ENCODE peak calls at places on chromosomes 1 and 21, in seven cellular contexts. X, P, H, Y, Z, J and R are unnamed samples. For H3K4me1, the result is how much of the 10 kb centered on the place peaks cover.

GRCh38 chr1:206555473-206555935 is 48.2 kb downstream of the RASSF5 start:
- DNase-seq in X (peak), P (no peak), H (no peak), Y (peak), Z (no peak), J (no peak), R (no peak)

GRCh38 chr21:39281207-39281606 is 32.2 kb downstream of the BRWD1 start:
- DNase-seq in X (peak), P (no peak), H (no peak), Y (no peak), Z (no peak), J (no peak), R (no peak)

GRCh38 chr1:189424746-189425331 is 1052.8 kb downstream of the BRINP3 start:
- DNase-seq in X (no peak), P (no peak), H (no peak), Y (no peak), Z (no peak), J (no peak), R (no peak)

GRCh38 chr1:185400057-185400456 is 83.0 kb upstream of the IVNS1ABP start:
- DNase-seq in X (no peak), P (no peak), H (no peak), Y (no peak), Z (no peak), J (peak), R (no peak)

GRCh38 chr1:170864238-170864637 is 71.1 kb upstream of the MROH9 start:
- DNase-seq in X (no peak), P (no peak), H (no peak), Y (no peak), Z (no peak), J (no peak), R (no peak)

GRCh38 chr1:181504294-181505115 is 21.2 kb downstream of the CACNA1E start:
- DNase-seq in X (peak), P (peak), H (no peak), Y (peak), Z (peak), J (peak), R (no peak)

GRCh38 chr1:165645654-165646366 is 14.8 kb downstream of the MGST3 start:
- DNase-seq in X (peak), P (peak), H (no peak), Y (no peak), Z (no peak), J (peak), R (no peak)

GRCh38 chr1:31583995-31584868 is 7.9 kb downstream of the TINAGL1 start:
- DNase-seq in X (no peak), P (no peak), H (peak), Y (no peak), Z (no peak), J (peak), R (no peak)

GRCh38 chr1:240803151-240803550 is 191.2 kb upstream of the GREM2 start:
- DNase-seq in X (no peak), P (no peak), H (no peak), Y (no peak), Z (no peak), J (no peak), R (peak)
- TF ChIP-seq POLR2AphosphoS5 in X (no peak), P (no peak), H (peak), Y (no peak), Z (no peak), J (no peak), R (no peak)

GRCh38 chr1:43760745-43761343 is 53.5 kb downstream of the ST3GAL3 start:
- DNase-seq in X (peak), P (no peak), H (no peak), Y (no peak), Z (no peak), J (no peak), R (no peak)
- H3K4me1 ChIP-seq in X (under half), P (under half), H (under half), Y (under half), Z (under half), J (under half), R (under half)

GRCh38 chr1:204647805-204648153 is 37.8 kb downstream of the LRRN2 start:
- DNase-seq in X (no peak), P (no peak), H (no peak), Y (no peak), Z (no peak), J (no peak), R (no peak)

GRCh38 chr1:204645251-204645650 is 40.3 kb downstream of the LRRN2 start:
- DNase-seq in X (no peak), P (no peak), H (no peak), Y (no peak), Z (no peak), J (no peak), R (no peak)

GRCh38 chr1:204645666-204646065 is 39.9 kb downstream of the LRRN2 start:
- DNase-seq in X (no peak), P (no peak), H (no peak), Y (no peak), Z (no peak), J (no peak), R (no peak)

GRCh38 chr1:204648576-204648975 is 37.0 kb downstream of the LRRN2 start:
- DNase-seq in X (no peak), P (no peak), H (no peak), Y (no peak), Z (no peak), J (no peak), R (no peak)

DNA sequence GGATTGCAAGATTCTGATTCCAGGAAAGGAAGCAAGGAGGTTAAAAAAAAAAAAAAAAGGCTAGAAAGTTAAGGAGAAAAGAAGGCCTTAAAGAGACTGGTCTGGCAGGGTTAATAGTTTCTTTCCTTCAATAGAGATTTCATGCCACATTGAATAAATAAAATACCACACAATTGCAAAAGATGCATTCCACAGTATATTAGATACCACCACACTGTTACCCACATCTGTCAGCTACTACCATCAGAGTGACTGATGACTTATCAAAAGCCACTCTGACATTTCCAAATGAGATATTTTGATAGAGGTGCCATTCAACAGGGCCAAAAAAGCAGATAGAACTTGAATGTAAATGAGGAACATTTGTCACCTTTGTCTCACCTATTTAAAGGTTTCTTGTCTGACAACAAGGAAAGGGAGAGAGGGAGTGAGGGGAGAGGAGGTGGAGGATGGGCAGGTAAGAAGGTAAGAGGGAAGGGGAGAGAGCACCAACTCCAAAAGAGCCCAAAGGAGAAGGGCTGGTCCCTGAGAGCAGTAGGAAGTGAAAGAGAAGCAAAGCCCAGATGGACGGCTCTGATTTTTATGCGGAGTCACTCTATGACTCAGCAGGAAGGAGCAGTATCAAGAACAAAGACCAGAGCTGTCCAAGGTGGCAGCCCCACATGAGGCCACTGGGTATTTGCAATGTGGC is 38.3 kb downstream of the LRRN2 start:
- DNase-seq in X (peak), P (peak), H (no peak), Y (peak), Z (peak), J (peak), R (no peak)
- TF ChIP-seq REST in X (peak), P (peak), H (peak), Y (peak), Z (peak), J (peak), R (peak)

GRCh38 chr1:231218078-231218477 is 22.9 kb upstream of the GNPAT start:
- DNase-seq in X (no peak), P (no peak), H (no peak), Y (no peak), Z (no peak), J (no peak), R (no peak)

GRCh38 chr1:231215676-231216385 is 25.2 kb upstream of the GNPAT start:
- DNase-seq in X (no peak), P (no peak), H (no peak), Y (no peak), Z (no peak), J (no peak), R (no peak)

GRCh38 chr1:231216515-231216914 is 24.5 kb upstream of the GNPAT start:
- DNase-seq in X (no peak), P (no peak), H (no peak), Y (peak), Z (no peak), J (no peak), R (no peak)

GRCh38 chr1:231214918-231215675 is 25.9 kb upstream of the GNPAT start:
- DNase-seq in X (no peak), P (no peak), H (no peak), Y (no peak), Z (no peak), J (no peak), R (no peak)

GRCh38 chr1:231217056-231217455 is 24.0 kb upstream of the GNPAT start:
- DNase-seq in X (no peak), P (no peak), H (no peak), Y (no peak), Z (no peak), J (no peak), R (no peak)
- TF ChIP-seq POLR2AphosphoS5 in X (no peak), P (no peak), H (no peak), Y (no peak), Z (no peak), J (no peak), R (no peak)

GRCh38 chr1:8574985-8575384 is 242.5 kb downstream of the RERE start:
- DNase-seq in X (no peak), P (no peak), H (no peak), Y (no peak), Z (no peak), J (no peak), R (no peak)

GRCh38 chr1:8571200-8571984 is 246.0 kb downstream of the RERE start:
- DNase-seq in X (peak), P (no peak), H (peak), Y (no peak), Z (no peak), J (peak), R (no peak)

GRCh38 chr1:8570435-8570834 is 247.0 kb downstream of the RERE start:
- DNase-seq in X (no peak), P (no peak), H (peak), Y (no peak), Z (no peak), J (no peak), R (no peak)

GRCh38 chr1:8569242-8569641 is 248.2 kb downstream of the RERE start:
- DNase-seq in X (no peak), P (no peak), H (no peak), Y (no peak), Z (no peak), J (no peak), R (no peak)

DNA sequence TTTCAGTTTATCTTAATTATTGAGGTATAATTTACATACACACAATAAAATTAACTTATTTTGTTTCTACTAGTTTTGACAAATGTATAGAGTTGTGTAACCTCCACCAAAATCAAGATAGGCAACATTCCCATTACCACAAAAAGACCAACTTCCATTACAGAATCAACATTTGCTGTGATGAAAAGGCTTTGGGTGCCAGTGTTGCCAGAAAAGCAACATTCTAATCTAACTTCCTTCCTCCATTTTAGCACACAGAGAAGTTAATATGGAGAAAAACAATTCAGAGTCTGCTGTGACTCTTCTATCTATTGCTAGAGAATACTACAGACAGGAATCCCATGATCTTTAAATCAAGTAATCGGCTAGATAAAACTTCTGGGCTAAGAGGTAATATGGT is 245.3 kb downstream of the RERE start:
- DNase-seq in X (no peak), P (no peak), H (no peak), Y (no peak), Z (no peak), J (peak), R (no peak)
- H3K4me1 ChIP-seq in X (under half), P (under half), H (under half), Y (under half), Z (under half), J (half or more), R (under half)

GRCh38 chr1:77536813-77537212 is 145.6 kb downstream of the ZZZ3 start:
- DNase-seq in X (no peak), P (peak), H (no peak), Y (no peak), Z (no peak), J (no peak), R (peak)
- TF ChIP-seq REST in X (no peak), P (no peak), H (no peak), Y (no peak), Z (no peak), J (no peak), R (no peak)